ENCODE peak calls at places on chromosomes 6 and 20, in seven cellular contexts. D is HepG2, V is H1, R is K562, C is GM12892, E is GM12891, Z is GM12878. U is an unnamed sample.

GRCh38 chr6:83378621-83379388 is 52.0 kb downstream of the ME1 start:
- DNase-seq in Z (no peak), C (no peak), E (no peak), V (no peak), D (no peak), R (no peak), U (no peak)

GRCh38 chr6:154542747-154543146 is 32.3 kb upstream of the CNKSR3 start:
- DNase-seq in E (no peak), C (no peak), Z (no peak), R (no peak), D (no peak), V (peak), U (no peak)

GRCh38 chr20:35617397-35618031 is 1.9 kb downstream of the SPAG4 start:
- DNase-seq in D (peak), V (peak), R (peak), E (peak), C (no peak), Z (peak), U (peak)

GRCh38 chr6:118784641-118785164 is 109.2 kb upstream of the ASF1A start:
- DNase-seq in Z (no peak), V (no peak), D (peak), E (no peak), R (no peak), C (no peak), U (peak)

GRCh38 chr6:90938116-90938515 is 351.2 kb upstream of the MAP3K7 start:
- DNase-seq in R (no peak), C (no peak), V (no peak), Z (no peak), D (no peak), E (no peak), U (no peak)

GRCh38 chr6:110524305-110524704 is 47.9 kb upstream of the SLC22A16 start:
- DNase-seq in Z (no peak), R (no peak), E (no peak), C (no peak), V (no peak), D (no peak), U (no peak)

GRCh38 chr6:89952696-89953095 is 58.4 kb downstream of the GJA10 start:
- DNase-seq in E (no peak), R (no peak), V (no peak), D (no peak), C (no peak), Z (no peak), U (no peak)

GRCh38 chr20:25049261-25050060 is 8.5 kb downstream of the ACSS1 start:
- DNase-seq in Z (no peak), C (no peak), E (no peak), V (no peak), R (no peak), D (no peak), U (no peak)

GRCh38 chr6:30060634-30060981 is 457 bp upstream of the POLR1H start:
- DNase-seq in V (no peak), R (peak), E (no peak), C (no peak), D (no peak), Z (no peak), U (no peak)

GRCh38 chr6:113496157-113496556 is 361.0 kb upstream of the MARCKS start:
- DNase-seq in E (no peak), D (no peak), R (no peak), Z (no peak), C (no peak), V (no peak), U (no peak)

GRCh38 chr6:6915813-6916547 is 191.8 kb upstream of the RREB1 start:
- DNase-seq in V (no peak), C (no peak), Z (no peak), E (no peak), R (no peak), D (no peak), U (no peak)

GRCh38 chr6:70398783-70399730 is 14.3 kb upstream of the FAM135A start:
- DNase-seq in R (peak), D (peak), V (no peak), Z (no peak), C (no peak), E (no peak), U (no peak)

GRCh38 chr20:46583411-46584214 is 33.2 kb upstream of the OCSTAMP start:
- DNase-seq in E (no peak), C (no peak), R (no peak), Z (no peak), D (no peak), V (peak), U (no peak)

GRCh38 chr20:47487175-47487917 is 14.3 kb upstream of the NCOA3 start:
- DNase-seq in V (no peak), D (no peak), Z (peak), E (no peak), R (peak), C (peak), U (no peak)

GRCh38 chr6:21371676-21372161 is 221.8 kb upstream of the SOX4 start:
- DNase-seq in D (peak), Z (no peak), E (no peak), R (no peak), C (no peak), V (no peak), U (no peak)

GRCh38 chr6:114390176-114390575 is 47.4 kb upstream of the HS3ST5 start:
- DNase-seq in V (no peak), C (no peak), R (no peak), E (no peak), D (peak), Z (no peak), U (no peak)

GRCh38 chr6:15819226-15819625 is 156.4 kb upstream of the DTNBP1 start:
- DNase-seq in R (no peak), C (no peak), E (no peak), D (no peak), Z (no peak), V (no peak), U (no peak)

GRCh38 chr6:106894978-106895702 is 79.4 kb downstream of the CD24 start:
- DNase-seq in E (no peak), C (no peak), Z (no peak), R (peak), V (no peak), D (peak), U (no peak)

GRCh38 chr6:14770572-14770971 is 475.3 kb upstream of the JARID2 start:
- DNase-seq in C (no peak), Z (no peak), V (no peak), E (no peak), D (no peak), R (no peak), U (no peak)

GRCh38 chr6:18551228-18551627 is 164.1 kb downstream of the RNF144B start:
- DNase-seq in E (no peak), C (no peak), R (no peak), V (no peak), D (no peak), Z (no peak), U (no peak)

GRCh38 chr6:109002100-109002697 is 92.4 kb downstream of the SESN1 start:
- DNase-seq in R (no peak), C (no peak), Z (no peak), D (no peak), E (no peak), V (no peak), U (no peak)

GRCh38 chr6:19979059-19979458 is 141.9 kb downstream of the ID4 start:
- DNase-seq in E (no peak), C (no peak), V (no peak), D (no peak), R (no peak), Z (no peak), U (no peak)

GRCh38 chr6:164035912-164036485 is 621.5 kb downstream of the QKI start:
- DNase-seq in E (no peak), V (no peak), C (no peak), Z (no peak), D (no peak), R (no peak), U (no peak)

GRCh38 chr20:56483970-56484369 is 15.5 kb downstream of the RTF2 start:
- DNase-seq in C (no peak), R (no peak), D (no peak), E (no peak), V (no peak), Z (no peak), U (no peak)

GRCh38 chr6:10417681-10418104 is 2.8 kb upstream of the TFAP2A start:
- DNase-seq in E (no peak), D (no peak), C (no peak), R (no peak), Z (no peak), V (no peak), U (no peak)

GRCh38 chr6:25359191-25359861 is 80.2 kb downstream of the CARMIL1 start:
- DNase-seq in D (no peak), E (no peak), Z (no peak), R (no peak), V (no peak), C (no peak), U (no peak)

GRCh38 chr20:43915209-43916072 is 789 bp downstream of the TOX2 start:
- DNase-seq in D (no peak), E (no peak), C (no peak), Z (no peak), V (peak), R (no peak), U (peak)

GRCh38 chr20:1484438-1485120 is 6.6 kb downstream of the SIRPB2 start:
- DNase-seq in R (no peak), V (no peak), C (no peak), D (no peak), E (no peak), Z (no peak), U (no peak)

GRCh38 chr20:63890616-63891015 is 4.3 kb upstream of the DNAJC5 start:
- DNase-seq in D (no peak), Z (no peak), E (no peak), V (no peak), C (no peak), R (no peak), U (no peak)
- TF ChIP-seq TAF1 in D (no peak), Z (no peak), E (no peak), V (no peak), C (no peak), R (no peak), U (no peak)

GRCh38 chr6:76681781-76682180 is 609.3 kb upstream of the IMPG1 start:
- DNase-seq in E (no peak), R (no peak), D (no peak), Z (no peak), V (no peak), C (no peak), U (no peak)

GRCh38 chr6:76683985-76684384 is 611.5 kb upstream of the IMPG1 start:
- DNase-seq in C (no peak), V (peak), D (no peak), R (no peak), Z (no peak), E (no peak), U (no peak)

GRCh38 chr6:76682842-76683241 is 610.4 kb upstream of the IMPG1 start:
- DNase-seq in D (peak), C (no peak), R (no peak), V (no peak), Z (no peak), E (no peak), U (no peak)

GRCh38 chr6:76684881-76685280 is 612.4 kb upstream of the IMPG1 start:
- DNase-seq in E (no peak), V (no peak), D (peak), R (no peak), Z (no peak), C (no peak), U (no peak)
- TF ChIP-seq TAF1 in E (no peak), V (no peak), D (no peak), R (no peak), Z (no peak), C (no peak), U (no peak)

DNA sequence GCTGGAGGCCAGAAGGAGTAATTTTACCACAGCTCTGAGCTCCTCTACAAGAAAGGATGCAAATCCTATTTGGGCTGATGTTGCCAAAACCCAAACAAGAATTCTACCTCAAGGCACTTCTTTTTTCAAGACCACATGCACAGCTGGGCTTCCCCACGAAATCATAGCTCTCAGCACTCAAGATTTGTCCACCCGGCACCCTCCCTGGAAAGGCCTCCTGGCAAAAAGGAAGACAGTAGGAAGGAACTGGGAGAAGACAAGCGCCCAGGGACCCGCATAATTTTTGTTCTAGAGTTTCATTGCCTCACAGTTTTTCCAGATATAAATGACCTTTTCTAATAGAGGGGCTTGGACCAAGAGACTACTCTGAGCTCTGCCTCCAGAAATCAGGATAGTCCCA is 90.5 kb downstream of the BANF2 start:
- DNase-seq in Z (no peak), D (no peak), V (no peak), C (no peak), R (no peak), E (no peak), U (no peak)
- TF ChIP-seq TAF1 in Z (no peak), D (no peak), V (no peak), C (no peak), R (no peak), E (no peak), U (no peak)

GRCh38 chr20:42697962-42698361 is 491.7 kb downstream of the PTPRT start:
- DNase-seq in R (no peak), V (no peak), E (no peak), Z (no peak), C (no peak), D (no peak), U (no peak)
- TF ChIP-seq TAF1 in R (no peak), V (no peak), E (no peak), Z (no peak), C (no peak), D (no peak), U (no peak)

DNA sequence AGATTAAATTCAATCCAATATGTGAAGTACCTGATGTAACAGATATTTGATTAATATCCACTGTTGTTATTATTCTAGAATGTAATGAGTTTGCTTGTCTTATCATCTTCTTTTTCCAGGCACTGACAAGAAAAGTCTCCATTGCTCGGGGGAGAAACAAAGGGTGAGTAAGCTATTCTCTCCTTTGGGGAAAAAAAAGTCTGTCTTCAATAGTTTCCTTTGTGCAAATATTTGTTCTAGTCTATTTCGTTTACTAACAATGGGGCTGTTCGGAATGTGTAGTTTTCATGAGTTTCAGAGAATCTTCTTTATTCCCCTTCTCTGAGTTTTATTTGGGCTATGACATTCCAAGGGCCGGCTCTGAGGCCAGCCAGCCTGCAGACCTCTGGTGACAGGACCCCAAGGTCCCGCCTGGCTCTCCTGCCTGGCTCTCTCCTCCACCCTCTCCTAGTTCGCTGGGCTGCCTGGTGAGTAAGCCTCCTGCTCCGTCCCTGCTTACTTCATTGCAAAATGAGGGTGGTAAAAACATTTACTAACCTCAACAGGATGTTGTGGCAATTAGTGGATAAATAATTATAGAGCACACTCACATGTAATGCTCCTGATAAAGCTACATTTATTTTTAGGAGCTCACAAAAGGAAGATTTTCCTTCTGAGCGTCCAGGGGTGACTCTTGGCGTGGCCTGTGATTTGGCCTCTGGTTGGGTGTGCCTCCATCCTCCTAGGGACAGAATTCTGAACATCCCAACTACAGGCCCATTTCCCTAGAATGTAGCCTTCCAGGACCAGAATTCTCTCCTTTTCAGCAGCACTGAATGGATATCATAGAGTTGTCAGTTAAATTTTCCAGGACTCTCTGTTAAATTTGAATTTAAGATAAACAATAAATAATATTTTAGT is 43.1 kb upstream of the SNX9 start:
- DNase-seq in R (no peak), C (no peak), D (no peak), E (no peak), V (no peak), Z (no peak), U (no peak)
- TF ChIP-seq TAF1 in R (no peak), C (no peak), D (no peak), E (no peak), V (no peak), Z (no peak), U (no peak)

GRCh38 chr6:42148058-42148457 is 5.6 kb upstream of the C6orf132 start:
- DNase-seq in R (no peak), E (no peak), V (no peak), C (no peak), D (no peak), Z (no peak), U (no peak)
- TF ChIP-seq TAF1 in R (no peak), E (no peak), V (no peak), C (no peak), D (no peak), Z (no peak), U (no peak)

GRCh38 chr20:20531283-20531682 is 163.4 kb downstream of the INSM1 start:
- DNase-seq in Z (no peak), E (no peak), D (no peak), R (no peak), V (no peak), C (no peak), U (no peak)

GRCh38 chr20:20527661-20528060 is 159.8 kb downstream of the INSM1 start:
- DNase-seq in D (no peak), V (no peak), E (no peak), Z (no peak), C (no peak), R (no peak), U (no peak)

GRCh38 chr20:20529597-20529996 is 161.7 kb downstream of the INSM1 start:
- DNase-seq in R (no peak), D (no peak), V (no peak), Z (no peak), E (no peak), C (no peak), U (no peak)

GRCh38 chr20:20528896-20529295 is 161.0 kb downstream of the INSM1 start:
- DNase-seq in V (no peak), C (no peak), R (no peak), E (no peak), Z (no peak), D (no peak), U (no peak)

GRCh38 chr20:20530428-20531151 is 162.7 kb downstream of the INSM1 start:
- DNase-seq in D (no peak), E (no peak), Z (no peak), V (no peak), R (no peak), C (no peak), U (no peak)
- TF ChIP-seq TAF1 in D (no peak), E (no peak), Z (no peak), V (no peak), R (no peak), C (no peak), U (no peak)

GRCh38 chr6:13080462-13081188 is 247.7 kb downstream of the TBC1D7 start:
- DNase-seq in D (no peak), C (no peak), E (no peak), Z (no peak), V (no peak), R (no peak), U (no peak)

GRCh38 chr6:13079096-13079758 is 249.1 kb downstream of the TBC1D7 start:
- DNase-seq in C (no peak), E (no peak), V (no peak), R (no peak), D (no peak), Z (no peak), U (no peak)

GRCh38 chr6:13077117-13077516 is 251.2 kb downstream of the TBC1D7 start:
- DNase-seq in D (no peak), Z (no peak), R (no peak), C (no peak), E (no peak), V (no peak), U (no peak)

GRCh38 chr6:13076575-13076974 is 251.8 kb downstream of the TBC1D7 start:
- DNase-seq in E (no peak), Z (no peak), V (no peak), D (no peak), R (no peak), C (no peak), U (no peak)

GRCh38 chr6:13081189-13081563 is 247.2 kb downstream of the TBC1D7 start:
- DNase-seq in Z (no peak), D (no peak), V (no peak), C (no peak), E (no peak), R (no peak), U (no peak)
- TF ChIP-seq TAF1 in Z (no peak), D (no peak), V (no peak), C (no peak), E (no peak), R (no peak), U (no peak)